ENCODE peak calls at places on chromosomes 7 and 10, in nine cellular contexts. R is CD4-positive, alpha-beta T cell; H is brain microvascular endothelial cell; N is fibroblast of lung; M is colonic mucosa; T is PC-3; V is CD4-positive, alpha-beta memory T cell; K is upper lobe of right lung; X is CD8-positive, alpha-beta memory T cell. A is an unnamed sample.
A peak's percentile ranks its signal among the peaks of the same experiment; 100 is the strongest.

GRCh38 chr7:93171606-93172226 is 23.5 kb upstream of the SAMD9L start:
- DNase-seq in R (no peak), H (no peak), N (peak; percentile 11), M (no peak), T (no peak), V (no peak), K (no peak), X (no peak), A (no peak)

GRCh38 chr7:877312-878232 is 1.2 kb downstream of the GET4 start:
- DNase-seq in R (no peak), H (no peak), N (no peak), M (peak; percentile 46), T (peak; percentile 13), V (no peak), K (peak; percentile 77), X (no peak), A (no peak)

GRCh38 chr10:5975641-5976473 is 1.5 kb downstream of the IL15RA start:
- DNase-seq in R (no peak), H (no peak), N (peak; percentile 53), M (peak; percentile 69), T (no peak), V (peak; percentile 64), K (no peak), X (peak; percentile 47), A (no peak)

GRCh38 chr7:158031820-158032424 is 555.7 kb downstream of the PTPRN2 start:
- DNase-seq in R (no peak), H (no peak), N (no peak), M (no peak), T (no peak), V (no peak), K (peak; percentile 41), X (no peak), A (no peak)

GRCh38 chr10:70664702-70665195 is 7.6 kb upstream of the ADAMTS14 start:
- DNase-seq in R (no peak), H (peak; percentile 99), N (peak; percentile 96), M (no peak), T (peak; percentile 98), V (no peak), K (peak; percentile 38), X (no peak), A (peak; percentile 92)

GRCh38 chr7:148547946-148548345 is 42.6 kb upstream of the C7orf33 start:
- DNase-seq in R (no peak), H (no peak), N (no peak), M (no peak), T (no peak), V (no peak), K (no peak), X (no peak), A (no peak)

GRCh38 chr7:129332354-129333056 is 101.7 kb upstream of the STRIP2 start:
- DNase-seq in R (no peak), H (peak; percentile 4), N (peak; percentile 83), M (no peak), T (peak; percentile 80), V (no peak), K (no peak), X (no peak), A (no peak)

GRCh38 chr10:128221128-128221527 is 94.9 kb upstream of the MKI67 start:
- DNase-seq in R (no peak), H (no peak), N (no peak), M (no peak), T (no peak), V (no peak), K (no peak), X (no peak), A (no peak)

GRCh38 chr7:15326044-15326644 is 235.7 kb downstream of the AGMO start:
- DNase-seq in R (no peak), H (peak; percentile 9), N (peak; percentile 61), M (no peak), T (peak; percentile 59), V (no peak), K (no peak), X (no peak), A (no peak)

GRCh38 chr10:96092999-96093767 is 36.9 kb upstream of the ZNF518A start:
- DNase-seq in R (no peak), H (no peak), N (no peak), M (no peak), T (no peak), V (no peak), K (no peak), X (no peak), A (no peak)

GRCh38 chr10:96089116-96089515 is 41.0 kb upstream of the ZNF518A start:
- DNase-seq in R (no peak), H (no peak), N (no peak), M (no peak), T (no peak), V (no peak), K (no peak), X (no peak), A (no peak)

GRCh38 chr10:96089670-96090462 is 40.2 kb upstream of the ZNF518A start:
- DNase-seq in R (peak; percentile 88), H (peak; percentile 93), N (peak; percentile 98), M (peak; percentile 92), T (peak; percentile 85), V (peak; percentile 94), K (peak; percentile 97), X (peak; percentile 92), A (peak; percentile 87)

GRCh38 chr10:96093948-96094347 is 36.1 kb upstream of the ZNF518A start:
- DNase-seq in R (no peak), H (no peak), N (no peak), M (no peak), T (no peak), V (no peak), K (no peak), X (no peak), A (no peak)

DNA sequence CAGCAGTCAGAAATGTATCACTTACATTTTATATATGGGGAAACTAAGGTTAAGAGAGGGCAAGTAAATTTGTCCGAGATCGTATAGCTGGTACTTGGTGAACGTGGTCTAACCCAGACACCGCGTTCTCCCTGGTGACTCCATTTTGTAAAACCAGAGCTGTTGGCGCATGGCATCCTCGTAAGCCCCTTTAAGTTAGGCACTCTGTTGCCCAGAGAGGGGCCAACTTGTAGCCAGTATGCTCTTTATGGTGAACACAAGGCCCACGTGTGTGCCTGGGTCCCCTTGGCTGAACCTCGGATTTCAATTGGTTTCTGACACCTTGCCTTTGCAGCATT is 39.7 kb upstream of the ZNF518A start:
- DNase-seq in R (no peak), H (no peak), N (no peak), M (peak; percentile 22), T (no peak), V (no peak), K (no peak), X (no peak), A (no peak)
- H3K27ac ChIP-seq in R (peak overlapping the region; percentile 90), H (peak overlapping the region; percentile 88), N (peak overlapping the region; percentile 95), M (peak overlapping the region; percentile 94), T (peak overlapping the region; percentile 92), V (peak overlapping the region; percentile 91), K (peak overlapping the region; percentile 98), X (peak overlapping the region; percentile 98), A (peak overlapping the region; percentile 88)

DNA sequence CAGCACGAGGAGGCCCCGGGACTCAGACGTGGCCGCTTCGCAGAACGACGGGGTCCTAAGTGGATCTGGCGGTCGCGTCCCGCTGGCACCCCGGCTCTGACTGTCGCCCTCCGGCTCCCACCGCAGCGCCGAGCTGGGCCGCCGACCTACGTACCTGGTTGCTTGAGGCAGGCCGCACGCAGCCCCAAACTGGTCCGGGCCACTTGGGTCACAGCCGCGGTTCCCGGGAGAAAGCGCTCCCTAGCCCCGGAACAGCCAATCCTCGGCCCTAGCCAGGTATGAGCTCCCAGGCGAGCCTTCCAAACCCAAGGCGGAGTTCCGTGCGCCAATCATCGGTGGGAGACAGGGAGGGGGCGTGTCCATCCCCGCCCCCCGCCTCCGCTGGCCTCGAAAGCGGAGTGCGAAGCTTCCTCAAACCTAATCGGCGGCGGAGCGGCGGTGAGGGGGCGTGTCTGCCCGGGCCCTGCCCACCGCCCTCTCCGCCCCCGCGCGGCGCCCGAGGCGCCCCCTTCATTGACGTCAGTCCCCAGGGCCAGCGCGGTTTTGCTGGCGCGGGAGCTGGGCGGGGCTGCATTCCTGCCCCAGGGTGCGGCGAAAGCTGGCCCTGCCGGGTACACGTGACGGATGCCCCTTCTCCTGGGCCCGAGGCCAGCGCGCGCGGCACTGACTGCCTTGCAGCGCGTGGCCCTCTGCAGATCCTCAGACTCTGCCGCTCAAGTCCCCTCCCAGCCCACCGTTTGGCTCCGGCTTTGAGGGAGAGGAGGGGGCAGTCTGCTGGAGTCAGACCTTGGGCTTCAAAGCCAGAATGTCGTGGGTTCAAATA is at the start of gene AVPI1:
- DNase-seq in R (peak; percentile 94), H (peak; percentile 93), N (peak; percentile 98), M (peak; percentile 98), T (peak; percentile 97), V (peak; percentile 97), K (peak; percentile 100), X (peak; percentile 98), A (peak; percentile 92)
- H3K27ac ChIP-seq in R (peak within 1 kb of the TSS; percentile 62), H (peak within 1 kb of the TSS; percentile 73), N (peak within 1 kb of the TSS; percentile 93), M (peak within 1 kb of the TSS; percentile 86), T (peak within 1 kb of the TSS; percentile 69), V (peak within 1 kb of the TSS; percentile 71), K (peak within 1 kb of the TSS; percentile 92), X (peak within 1 kb of the TSS; percentile 79), A (peak within 1 kb of the TSS; percentile 98)

DNA sequence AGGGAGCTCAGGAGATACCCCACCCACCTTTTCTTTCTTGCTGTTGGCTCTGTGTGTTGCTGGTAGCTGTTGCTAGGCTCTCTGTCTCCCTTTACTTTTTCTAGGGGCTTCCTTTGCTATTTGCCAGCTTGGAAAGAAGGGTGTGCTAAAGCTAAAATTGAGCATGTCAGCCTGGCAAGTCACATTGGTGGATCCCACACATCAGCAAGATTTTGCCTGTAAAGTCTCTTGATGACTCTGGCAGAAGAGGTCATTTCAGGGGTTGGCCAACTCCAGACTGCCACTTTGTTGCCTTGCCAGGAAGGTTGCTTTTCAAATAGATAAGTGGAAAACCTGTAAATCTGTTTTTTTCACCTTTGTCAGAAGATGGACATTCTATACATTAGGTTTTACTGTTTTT is 9.9 kb downstream of the CCNY start:
- DNase-seq in R (no peak), H (no peak), N (no peak), M (no peak), T (no peak), V (no peak), K (no peak), X (no peak), A (no peak)
- H3K27ac ChIP-seq in R (no peak overlapping the region), H (no peak overlapping the region), N (no peak overlapping the region), M (no peak overlapping the region), T (no peak overlapping the region), V (no peak overlapping the region), K (no peak overlapping the region), X (no peak overlapping the region), A (no peak overlapping the region)

GRCh38 chr10:118032564-118032963 is 14.2 kb downstream of the RAB11FIP2 start:
- DNase-seq in R (no peak), H (no peak), N (no peak), M (no peak), T (no peak), V (no peak), K (no peak), X (no peak), A (no peak)

GRCh38 chr10:118031351-118032075 is 15.2 kb downstream of the RAB11FIP2 start:
- DNase-seq in R (no peak), H (no peak), N (no peak), M (no peak), T (no peak), V (no peak), K (no peak), X (no peak), A (no peak)

GRCh38 chr10:118028619-118029018 is 18.1 kb downstream of the RAB11FIP2 start:
- DNase-seq in R (no peak), H (no peak), N (no peak), M (no peak), T (no peak), V (no peak), K (no peak), X (no peak), A (no peak)

GRCh38 chr10:118026936-118027335 is 19.8 kb downstream of the RAB11FIP2 start:
- DNase-seq in R (no peak), H (no peak), N (no peak), M (no peak), T (no peak), V (no peak), K (no peak), X (no peak), A (no peak)

GRCh38 chr10:118027397-118027796 is 19.3 kb downstream of the RAB11FIP2 start:
- DNase-seq in R (no peak), H (no peak), N (no peak), M (no peak), T (no peak), V (no peak), K (no peak), X (no peak), A (no peak)
- H3K27ac ChIP-seq in R (no peak overlapping the region), H (no peak overlapping the region), N (no peak overlapping the region), M (no peak overlapping the region), T (no peak overlapping the region), V (no peak overlapping the region), K (no peak overlapping the region), X (no peak overlapping the region), A (no peak overlapping the region)